ENCODE peak calls at places on chromosomes 11 and 22, in four cellular contexts. W is uterus, N is HFF-Myc, V is epithelial cell of esophagus. B is an unnamed sample.

GRCh38 chr11:63945482-63946163 is 6.8 kb downstream of the NAA40 start:
- DNase-seq in W (peak; percentile 76), N (peak; percentile 36), V (peak; percentile 81), B (peak; percentile 86)

GRCh38 chr11:122486793-122487495 is 168.6 kb upstream of the UBASH3B start:
- DNase-seq in W (no peak), N (no peak), V (peak; percentile 11), B (peak; percentile 25)

GRCh38 chr11:68773521-68774187 is 22.3 kb upstream of the TESMIN start:
- DNase-seq in W (no peak), N (no peak), V (no peak), B (no peak)

GRCh38 chr11:65452806-65453490 is 30.4 kb downstream of the NEAT1 start:
- DNase-seq in W (peak; percentile 19), N (peak; percentile 98), V (peak; percentile 93), B (no peak)

GRCh38 chr11:74783241-74783871 is 34.7 kb downstream of the RNF169 start:
- DNase-seq in W (no peak), N (peak; percentile 11), V (peak; percentile 74), B (no peak)

GRCh38 chr11:65553301-65554001 is 4.7 kb downstream of the LTBP3 start:
- DNase-seq in W (no peak), N (no peak), V (no peak), B (peak; percentile 89)

GRCh38 chr11:75311858-75312288 is 39.6 kb downstream of the ARRB1 start:
- DNase-seq in W (peak; percentile 80), N (no peak), V (no peak), B (peak; percentile 45)

GRCh38 chr11:21630934-21631478 is 561.9 kb upstream of the ANO5 start:
- DNase-seq in W (no peak), N (no peak), V (no peak), B (no peak)

GRCh38 chr11:107224836-107225235 is 206.6 kb upstream of the GUCY1A2 start:
- DNase-seq in W (no peak), N (no peak), V (no peak), B (no peak)

GRCh38 chr22:43277091-43277490 is 66.1 kb downstream of the SCUBE1 start:
- DNase-seq in W (no peak), N (no peak), V (no peak), B (no peak)

GRCh38 chr11:11608783-11609232 is 13.0 kb downstream of the GALNT18 start:
- DNase-seq in W (no peak), N (no peak), V (peak; percentile 51), B (no peak)

GRCh38 chr22:46193898-46194310 is 43.6 kb downstream of the PPARA start:
- DNase-seq in W (no peak), N (no peak), V (no peak), B (no peak)

GRCh38 chr11:2573240-2574042 is 126.4 kb downstream of the KCNQ1OT1 start:
- DNase-seq in W (no peak), N (no peak), V (no peak), B (no peak)

GRCh38 chr11:95108671-95109551 is 19.3 kb downstream of the ENDOD1 start:
- DNase-seq in W (no peak), N (no peak), V (peak; percentile 18), B (no peak)

GRCh38 chr11:16604784-16605439 is 133.5 kb upstream of the C11orf58 start:
- DNase-seq in W (no peak), N (no peak), V (peak; percentile 51), B (peak; percentile 79)

GRCh38 chr11:313787-314547 is at the start of gene IFITM1:
- DNase-seq in W (no peak), N (peak; percentile 80), V (peak; percentile 68), B (peak; percentile 88)

GRCh38 chr11:86741489-86742435 is 58.6 kb upstream of the PRSS23 start:
- DNase-seq in W (no peak), N (no peak), V (peak; percentile 89), B (no peak)

GRCh38 chr22:29617922-29618629 is 14.6 kb downstream of the NF2 start:
- DNase-seq in W (no peak), N (no peak), V (peak; percentile 81), B (no peak)

GRCh38 chr11:120066738-120067303 is 71.1 kb downstream of the TRIM29 start:
- DNase-seq in W (no peak), N (no peak), V (no peak), B (no peak)

GRCh38 chr11:65931773-65932557 is 12.7 kb downstream of the DRAP1 start:
- DNase-seq in W (no peak), N (no peak), V (no peak), B (peak; percentile 60)

GRCh38 chr11:105100206-105100605 is 39.4 kb downstream of the CARD18 start:
- DNase-seq in W (no peak), N (no peak), V (peak; percentile 92), B (no peak)

GRCh38 chr22:49997932-49998717 is 14.4 kb downstream of the IL17REL start:
- DNase-seq in W (no peak), N (no peak), V (no peak), B (peak; percentile 56)

GRCh38 chr22:32803020-32803758 is 1.7 kb downstream of the TIMP3 start:
- DNase-seq in W (peak; percentile 54), N (no peak), V (peak; percentile 76), B (peak; percentile 54)

GRCh38 chr11:103586756-103587155 is 449.7 kb upstream of the DDI1 start:
- DNase-seq in W (no peak), N (no peak), V (peak; percentile 54), B (no peak)

GRCh38 chr22:26707581-26707980 is 50.2 kb downstream of the MIAT start:
- DNase-seq in W (no peak), N (no peak), V (peak; percentile 72), B (no peak)

GRCh38 chr22:17087176-17088131 is 2.7 kb downstream of the IL17RA start:
- DNase-seq in W (no peak), N (no peak), V (no peak), B (no peak)

GRCh38 chr11:70727899-70728620 is 329.7 kb downstream of the CTTN start:
- DNase-seq in W (no peak), N (no peak), V (peak; percentile 4), B (no peak)

GRCh38 chr11:15145151-15145550 is 30.4 kb downstream of the INSC start:
- DNase-seq in W (no peak), N (no peak), V (no peak), B (no peak)

GRCh38 chr11:64356498-64357411 is 2.2 kb upstream of the RPS6KA4 start:
- DNase-seq in W (no peak), N (no peak), V (peak; percentile 61), B (peak; percentile 95)

GRCh38 chr11:124583827-124584226 is 14.0 kb downstream of the OR8A1 start:
- DNase-seq in W (no peak), N (no peak), V (no peak), B (no peak)

GRCh38 chr11:11975201-11976092 is 33.0 kb downstream of the DKK3 start:
- DNase-seq in W (no peak), N (no peak), V (peak; percentile 17), B (peak; percentile 5)

GRCh38 chr11:106031210-106031845 is 9.3 kb upstream of the MSANTD4 start:
- DNase-seq in W (no peak), N (no peak), V (peak; percentile 90), B (no peak)

GRCh38 chr22:46582281-46582811 is 37.8 kb upstream of the GRAMD4 start:
- DNase-seq in W (no peak), N (no peak), V (no peak), B (no peak)

GRCh38 chr22:47571616-47572015 is 809.2 kb downstream of the TBC1D22A start:
- DNase-seq in W (no peak), N (no peak), V (no peak), B (no peak)

GRCh38 chr11:110858556-110858921 is 146.3 kb upstream of the ARHGAP20 start:
- DNase-seq in W (peak; percentile 71), N (no peak), V (peak; percentile 32), B (no peak)

GRCh38 chr11:811446-812245 is 1.9 kb downstream of the RPLP2 start:
- DNase-seq in W (no peak), N (no peak), V (peak; percentile 50), B (no peak)

GRCh38 chr11:121099885-121100284 is 1.2 kb upstream of the TECTA start:
- DNase-seq in W (no peak), N (no peak), V (no peak), B (no peak)

GRCh38 chr11:121100943-121101342 is at the start of gene TECTA:
- DNase-seq in W (no peak), N (no peak), V (no peak), B (no peak)

GRCh38 chr11:121095561-121095960 is 5.5 kb upstream of the TECTA start:
- DNase-seq in W (no peak), N (no peak), V (peak; percentile 4), B (no peak)

GRCh38 chr11:121104223-121104831 is 3.3 kb downstream of the TECTA start:
- DNase-seq in W (peak; percentile 60), N (no peak), V (no peak), B (no peak)

DNA sequence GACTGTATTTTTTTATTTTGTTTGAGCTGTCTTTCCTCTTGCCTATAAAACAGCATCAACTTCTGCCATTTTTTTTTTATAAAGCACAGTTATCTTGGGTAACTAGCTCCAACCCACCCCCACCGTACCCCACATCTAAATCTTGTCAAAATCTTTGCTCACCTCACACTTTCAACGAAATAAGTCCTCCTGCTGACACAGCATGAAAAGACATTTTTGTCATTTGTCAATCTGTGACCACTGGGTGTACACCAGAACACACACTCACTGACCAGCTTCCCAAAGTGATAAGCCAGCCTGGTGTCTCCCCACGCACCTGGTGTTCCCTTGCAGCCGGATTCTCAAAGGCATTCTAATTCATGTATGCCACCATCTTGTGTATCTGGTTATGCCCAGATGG is 1.7 kb upstream of the TECTA start:
- DNase-seq in W (no peak), N (no peak), V (no peak), B (no peak)
- H3K4me3 ChIP-seq in W (no peak overlapping the region), N (no peak overlapping the region), V (no peak overlapping the region), B (no peak overlapping the region)

GRCh38 chr11:60984149-60984548 is 12.7 kb downstream of the CD6 start:
- DNase-seq in W (no peak), N (no peak), V (no peak), B (no peak)
- H3K4me3 ChIP-seq in W (no peak overlapping the region), N (no peak overlapping the region), V (no peak overlapping the region), B (no peak overlapping the region)

GRCh38 chr22:20155330-20156041 is 4.6 kb upstream of the CCDC188 start:
- DNase-seq in W (peak; percentile 32), N (peak; percentile 30), V (no peak), B (no peak)
- H3K4me3 ChIP-seq in W (no peak overlapping the region), N (peak overlapping the region; percentile 20), V (no peak overlapping the region), B (no peak overlapping the region)

GRCh38 chr11:3639841-3640240 is 2.0 kb downstream of the ART5 start:
- DNase-seq in W (no peak), N (no peak), V (no peak), B (no peak)

GRCh38 chr11:3642071-3642951 is 519 bp upstream of the ART5 start:
- DNase-seq in W (peak; percentile 87), N (peak; percentile 12), V (peak; percentile 77), B (peak; percentile 99)

GRCh38 chr11:3641191-3641590 is 601 bp downstream of the ART5 start:
- DNase-seq in W (no peak), N (no peak), V (no peak), B (peak; percentile 57)

GRCh38 chr11:3644817-3645235 is at the start of gene ART1:
- DNase-seq in W (no peak), N (no peak), V (no peak), B (no peak)

DNA sequence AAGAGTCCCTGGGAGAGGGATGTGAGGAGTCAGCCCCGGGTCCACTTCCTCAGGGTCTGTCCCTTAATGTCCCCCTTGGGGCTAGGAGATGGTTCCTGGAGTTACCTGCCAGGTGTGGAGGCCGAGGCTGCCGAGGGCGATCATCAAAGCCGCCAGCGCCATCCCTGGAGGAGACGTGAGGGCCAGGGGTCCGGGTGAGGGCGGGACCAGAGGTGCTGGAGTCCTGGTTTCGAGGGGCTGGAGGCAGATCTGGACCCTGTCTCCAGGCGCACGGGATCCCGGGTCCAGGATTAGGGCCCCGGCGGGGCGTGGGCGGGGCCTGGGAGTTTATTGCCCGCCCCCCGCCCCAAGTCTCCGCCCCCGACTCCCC is at the start of gene ART5:
- DNase-seq in W (no peak), N (no peak), V (no peak), B (no peak)
- H3K4me3 ChIP-seq in W (peak within 1 kb of the TSS; percentile 37), N (peak within 1 kb of the TSS; percentile 48), V (peak within 1 kb of the TSS; percentile 52), B (peak within 1 kb of the TSS; percentile 59)